ENCODE peak calls at places on chromosomes 16 and 17, in eight cellular contexts. N, H, G, T, U, V, D and P are unnamed samples.

GRCh38 chr17:69348441-69348840 is 21.5 kb upstream of the ABCA5 start:
- DNase-seq in G (no peak), T (no peak), V (no peak), U (no peak), N (no peak), D (no peak), H (no peak), P (no peak)

GRCh38 chr17:59842901-59843652 is 49.7 kb downstream of the TUBD1 start:
- DNase-seq in V (no peak), D (peak), N (peak), H (peak), T (peak), U (peak), G (no peak), P (no peak)

GRCh38 chr17:6603746-6604325 is 36.7 kb downstream of the KIAA0753 start:
- DNase-seq in H (no peak), U (no peak), D (no peak), G (no peak), T (no peak), N (no peak), V (no peak), P (no peak)

GRCh38 chr17:48555616-48556533 is 11.0 kb upstream of the HOXB2 start:
- DNase-seq in U (no peak), N (peak), G (peak), T (no peak), H (no peak), V (no peak), D (no peak), P (no peak)

GRCh38 chr16:4556112-4556511 is at the start of gene C16orf96:
- DNase-seq in D (no peak), G (no peak), N (peak), U (no peak), V (no peak), H (no peak), T (no peak), P (no peak)

GRCh38 chr17:42937712-42938596 is 26.3 kb downstream of the AARSD1 start:
- DNase-seq in U (peak), V (no peak), H (peak), N (peak), D (peak), T (peak), G (peak), P (peak)

GRCh38 chr17:30472238-30472890 is 4.8 kb upstream of the GOSR1 start:
- DNase-seq in D (no peak), U (peak), G (no peak), V (no peak), T (no peak), H (no peak), N (no peak), P (no peak)

GRCh38 chr16:21156767-21157467 is 1.6 kb upstream of the LDAF1 start:
- DNase-seq in G (peak), V (no peak), U (peak), D (no peak), T (no peak), N (peak), H (peak), P (peak)